ENCODE peak calls at places on chromosome 20, in four cellular contexts. G is OCI-M1; K is activated naive CD4-positive, alpha-beta T cell treated with anti-CD3 and anti-CD28 coated beads for 36 hours; X is activated CD4-positive, alpha-beta T cell treated with anti-CD3 and anti-CD28 coated beads, Interleukin-2, amount 50 U/mL, for 24 hours. C is an unnamed sample.

GRCh38 chr20:39269031-39269461 is 306.9 kb downstream of the DHX35 start:
- DNase-seq in G (peak), K (peak), X (no peak), C (peak)

GRCh38 chr20:50837532-50838321 is 42.9 kb downstream of the BCAS4 start:
- DNase-seq in G (peak), K (no peak), X (no peak), C (peak)

GRCh38 chr20:1491281-1491840 is at the start of gene SIRPB2:
- DNase-seq in G (peak), K (no peak), X (no peak), C (no peak)

GRCh38 chr20:20450461-20451027 is 82.6 kb downstream of the INSM1 start:
- DNase-seq in G (peak), K (no peak), X (no peak), C (no peak)

GRCh38 chr20:51531141-51531710 is 11.3 kb downstream of the NFATC2 start:
- DNase-seq in G (no peak), K (peak), X (peak), C (peak)

GRCh38 chr20:36469973-36470372 is 71.3 kb upstream of the MYL9 start:
- DNase-seq in G (no peak), K (no peak), X (no peak), C (no peak)

GRCh38 chr20:47509685-47510084 is 8.0 kb downstream of the NCOA3 start:
- DNase-seq in G (no peak), K (no peak), X (no peak), C (no peak)

GRCh38 chr20:8082025-8082424 is 50.0 kb upstream of the PLCB1 start:
- DNase-seq in G (no peak), K (no peak), X (no peak), C (no peak)

GRCh38 chr20:6959900-6960312 is 192.4 kb downstream of the BMP2 start:
- DNase-seq in G (no peak), K (no peak), X (no peak), C (no peak)

GRCh38 chr20:7305971-7306370 is 538.5 kb downstream of the BMP2 start:
- DNase-seq in G (no peak), K (no peak), X (no peak), C (no peak)

GRCh38 chr20:61725966-61726365 is 339.7 kb downstream of the TAF4 start:
- DNase-seq in G (no peak), K (no peak), X (no peak), C (no peak)

GRCh38 chr20:15930324-15931305 is 642.6 kb downstream of the KIF16B start:
- DNase-seq in G (peak), K (no peak), X (no peak), C (no peak)